ENCODE peak calls at places on chromosomes 2 and 18, in five cellular contexts. A, W, F, Y and P are unnamed samples.

GRCh38 chr2:53422979-53423378 is 344.6 kb upstream of the CHAC2 start:
- DNase-seq in Y (no peak), A (peak), F (peak), W (peak), P (peak)

GRCh38 chr2:88959480-88960204 is 268.2 kb downstream of the RPIA start:
- DNase-seq in Y (no peak), W (peak), F (peak), A (no peak), P (peak)

GRCh38 chr2:174554514-174555119 is 43.0 kb downstream of the WIPF1 start:
- DNase-seq in A (no peak), F (no peak), W (no peak), Y (no peak), P (no peak)

GRCh38 chr2:12031871-12032270 is 285.4 kb downstream of the LPIN1 start:
- DNase-seq in Y (no peak), W (no peak), A (no peak), F (no peak), P (no peak)

GRCh38 chr2:46082531-46083485 is 214.4 kb upstream of the EPAS1 start:
- DNase-seq in F (peak), A (no peak), W (no peak), Y (no peak), P (peak)

GRCh38 chr2:69790601-69790959 is 38.9 kb upstream of the GMCL1 start:
- DNase-seq in W (no peak), A (no peak), Y (no peak), F (no peak), P (no peak)

GRCh38 chr2:171342014-171342413 is 91.8 kb downstream of the METTL8 start:
- DNase-seq in Y (no peak), A (no peak), W (no peak), F (no peak), P (no peak)

GRCh38 chr2:128187032-128187654 is 96.1 kb downstream of the UGGT1 start:
- DNase-seq in Y (no peak), F (peak), A (peak), W (peak), P (peak)

GRCh38 chr18:23106575-23106974 is 28.7 kb upstream of the CABLES1 start:
- DNase-seq in A (no peak), W (peak), F (peak), Y (no peak), P (peak)
- TF ChIP-seq CTCF in A (no peak), W (no peak), F (no peak), Y (no peak), P (no peak)

DNA sequence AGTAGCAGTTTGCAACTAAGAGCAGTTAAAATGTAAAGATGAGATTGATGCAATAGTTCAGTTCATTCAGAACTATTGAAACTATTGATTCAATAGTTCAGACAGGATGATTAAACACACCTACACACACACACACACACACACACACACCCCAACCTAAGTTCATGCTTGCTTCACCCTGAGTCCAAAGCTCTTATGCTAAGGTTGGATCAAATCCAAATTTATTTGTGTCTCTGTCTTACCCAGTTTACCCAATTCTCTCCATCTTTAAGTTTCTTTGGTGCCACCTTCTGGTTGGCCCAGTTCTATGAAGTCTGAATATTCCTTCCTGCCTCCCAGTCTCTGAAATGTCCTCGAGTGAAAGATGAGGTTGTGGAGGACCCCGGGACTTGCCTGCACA is 5.1 kb downstream of the SERPINB8 start:
- DNase-seq in Y (no peak), A (peak), W (peak), F (peak), P (peak)
- TF ChIP-seq CTCF in Y (no peak), A (peak), W (peak), F (peak), P (peak)

DNA sequence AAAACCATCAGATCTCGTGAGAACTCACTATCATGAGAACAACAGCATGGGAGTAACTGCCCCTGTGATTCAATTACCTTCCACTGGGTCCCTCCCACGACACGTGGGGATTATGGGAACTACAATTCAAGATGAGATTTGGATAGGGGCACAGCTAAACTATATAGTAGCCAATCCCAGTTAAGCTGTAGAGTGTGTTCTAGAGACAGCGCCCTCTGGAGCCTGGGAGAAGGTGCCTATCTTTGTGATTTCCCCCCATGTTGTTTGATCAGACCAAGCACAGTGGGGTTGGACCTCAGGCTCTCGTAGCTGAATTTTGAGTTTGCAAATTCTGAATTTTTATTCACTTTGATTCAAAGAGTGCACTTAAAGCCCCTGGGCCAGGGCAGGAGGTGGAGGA is 108.2 kb upstream of the TWIST2 start:
- DNase-seq in A (no peak), Y (no peak), W (no peak), F (no peak), P (no peak)
- TF ChIP-seq CTCF in A (peak), Y (no peak), W (no peak), F (no peak), P (peak)

DNA sequence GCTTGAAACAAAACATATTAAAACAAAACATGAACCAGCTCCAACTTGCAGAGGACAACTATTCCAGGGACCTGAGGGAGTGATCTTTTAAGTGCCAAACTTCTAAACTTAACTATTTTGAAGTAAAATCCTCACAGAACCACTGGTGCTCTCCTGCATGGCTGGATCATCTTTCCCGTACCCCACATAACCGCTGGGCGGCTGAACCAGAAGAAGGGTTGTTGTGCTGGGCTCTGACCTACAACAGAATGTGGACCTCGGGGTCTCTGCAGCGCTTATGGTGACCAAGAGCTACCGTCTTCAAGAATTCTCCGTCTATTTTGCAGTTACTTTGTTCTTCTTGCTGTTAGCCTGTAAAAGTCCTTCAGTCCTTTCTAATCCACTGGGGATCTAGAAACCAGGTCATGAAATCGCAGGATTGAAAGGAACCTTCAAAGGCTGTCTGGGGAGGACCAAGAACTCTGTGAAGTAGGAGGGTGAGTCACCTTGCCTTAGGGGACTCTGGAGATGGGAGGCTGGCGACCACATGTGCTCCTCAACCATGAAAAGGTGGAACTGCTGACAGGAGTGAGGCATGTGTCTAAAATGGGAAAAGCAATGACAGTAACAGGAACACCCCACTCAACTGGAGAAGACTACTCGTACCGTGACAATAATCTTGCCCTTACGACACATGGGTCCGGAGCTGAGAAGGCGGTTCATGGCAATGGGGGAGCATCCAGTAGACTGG is 46.6 kb downstream of the HDLBP start:
- DNase-seq in Y (no peak), A (no peak), F (peak), W (peak), P (peak)
- TF ChIP-seq CTCF in Y (no peak), A (no peak), F (no peak), W (no peak), P (no peak)

GRCh38 chr18:75130591-75131274 is 78.2 kb downstream of the PTGR3 start:
- DNase-seq in Y (no peak), A (peak), F (peak), W (no peak), P (no peak)
- TF ChIP-seq CTCF in Y (no peak), A (no peak), F (peak), W (no peak), P (peak)

GRCh38 chr2:31132786-31133185 is 5.5 kb downstream of the GALNT14 start:
- DNase-seq in W (no peak), Y (no peak), A (no peak), F (no peak), P (no peak)
- TF ChIP-seq CTCF in W (no peak), Y (no peak), A (no peak), F (no peak), P (no peak)

GRCh38 chr2:158890296-158890905 is 78.0 kb upstream of the TANC1 start:
- DNase-seq in F (no peak), W (peak), Y (no peak), A (no peak), P (no peak)

GRCh38 chr2:158894078-158894477 is 74.4 kb upstream of the TANC1 start:
- DNase-seq in Y (no peak), A (no peak), F (peak), W (peak), P (no peak)

GRCh38 chr2:158893057-158893456 is 75.4 kb upstream of the TANC1 start:
- DNase-seq in W (peak), Y (no peak), F (peak), A (no peak), P (no peak)

GRCh38 chr2:158893474-158893873 is 75.0 kb upstream of the TANC1 start:
- DNase-seq in W (no peak), Y (no peak), F (no peak), A (no peak), P (no peak)

DNA sequence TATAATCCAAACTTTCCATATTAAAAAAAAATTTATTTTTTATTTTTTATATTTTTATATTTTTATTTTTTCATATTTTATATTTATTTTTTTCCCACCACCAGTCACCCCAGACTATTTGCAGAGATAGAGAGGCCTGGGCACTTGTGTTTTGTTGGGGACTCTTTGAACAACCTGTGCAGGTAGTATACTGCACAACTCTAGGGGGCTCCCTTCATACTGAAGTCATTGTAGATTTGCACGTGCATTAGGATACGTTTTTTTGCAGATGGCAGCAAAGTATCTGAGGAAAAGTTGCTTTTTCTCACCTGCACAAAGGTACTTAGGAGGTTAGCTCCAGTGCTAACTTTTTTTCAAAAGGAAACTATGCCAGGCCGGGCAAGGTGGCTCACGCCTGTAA is 73.9 kb upstream of the TANC1 start:
- DNase-seq in Y (no peak), A (no peak), F (no peak), W (no peak), P (no peak)
- TF ChIP-seq CTCF in Y (no peak), A (peak), F (no peak), W (no peak), P (peak)

GRCh38 chr2:134457765-134458202 is 203.9 kb downstream of the MGAT5 start:
- DNase-seq in W (peak), Y (no peak), F (no peak), A (no peak), P (no peak)
- TF ChIP-seq CTCF in W (no peak), Y (no peak), F (no peak), A (no peak), P (peak)

GRCh38 chr18:51541230-51541629 is 343.7 kb upstream of the MEX3C start:
- DNase-seq in A (no peak), F (no peak), Y (no peak), W (no peak), P (no peak)

GRCh38 chr18:51531496-51531895 is 334.0 kb upstream of the MEX3C start:
- DNase-seq in A (no peak), W (peak), F (no peak), Y (no peak), P (no peak)

GRCh38 chr18:51540562-51540961 is 343.1 kb upstream of the MEX3C start:
- DNase-seq in A (no peak), F (no peak), W (no peak), Y (no peak), P (no peak)

GRCh38 chr18:51537487-51537886 is 340.0 kb upstream of the MEX3C start:
- DNase-seq in F (no peak), A (peak), W (peak), Y (no peak), P (no peak)
- TF ChIP-seq CTCF in F (no peak), A (peak), W (peak), Y (peak), P (no peak)

GRCh38 chr2:120436885-120437603 is 91.1 kb downstream of the INHBB start:
- DNase-seq in A (peak), F (peak), W (peak), Y (no peak), P (no peak)

GRCh38 chr2:120438301-120439066 is 92.5 kb downstream of the INHBB start:
- DNase-seq in A (no peak), F (no peak), W (no peak), Y (no peak), P (no peak)

GRCh38 chr2:120436460-120436739 is 90.5 kb downstream of the INHBB start:
- DNase-seq in Y (peak), W (no peak), A (no peak), F (no peak), P (no peak)

GRCh38 chr2:120439067-120439368 is 93.1 kb downstream of the INHBB start:
- DNase-seq in F (no peak), W (no peak), A (no peak), Y (no peak), P (no peak)

DNA sequence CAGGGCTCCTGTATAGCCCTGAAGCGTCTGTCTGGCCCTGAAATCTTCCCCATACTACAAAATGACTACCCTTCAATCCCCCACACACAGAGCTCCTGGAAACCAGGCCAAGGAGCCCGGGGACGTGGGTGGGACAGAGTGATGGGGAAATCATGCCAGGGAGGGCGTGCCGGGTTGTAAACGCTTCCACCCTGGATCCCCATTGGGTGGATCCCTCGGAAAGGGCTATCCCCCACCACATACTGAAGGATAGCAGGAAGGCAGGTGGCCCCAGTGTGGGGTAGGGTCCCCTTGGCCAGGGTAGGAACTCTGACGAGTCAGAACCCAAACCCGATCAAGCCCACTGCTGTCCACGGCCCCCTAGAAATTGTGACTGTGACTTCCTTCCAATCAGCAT is 91.7 kb downstream of the INHBB start:
- DNase-seq in W (no peak), A (no peak), Y (no peak), F (no peak), P (no peak)
- TF ChIP-seq CTCF in W (no peak), A (no peak), Y (no peak), F (no peak), P (no peak)